ENCODE peak calls at places on chromosomes 16 and 17, in six cellular contexts. One of them, this sample, is unnamed.

GRCh38 chr17:81210868-81211267 is 11.9 kb downstream of the CEP131 start:
- DNase-seq in glutamatergic neuron: no peak
- DNase-seq in GM12865: no peak
- DNase-seq in cardiac muscle cell: no peak
- DNase-seq in neural crest cell: no peak
- DNase-seq in K562: no peak
- DNase-seq in this sample: no peak

GRCh38 chr17:20955437-20956323 is 87.1 kb downstream of the USP22 start:
- DNase-seq in cardiac muscle cell: no peak
- DNase-seq in GM12865: no peak
- DNase-seq in glutamatergic neuron: no peak
- DNase-seq in K562: no peak
- DNase-seq in neural crest cell: no peak
- DNase-seq in this sample: no peak

GRCh38 chr17:80504671-80505413 is 28.4 kb upstream of the NPTX1 start:
- DNase-seq in GM12865: no peak
- DNase-seq in cardiac muscle cell: no peak
- DNase-seq in neural crest cell: no peak
- DNase-seq in glutamatergic neuron: peak; percentile 53
- DNase-seq in K562: no peak
- DNase-seq in this sample: no peak

GRCh38 chr17:17416007-17416399 is 60.8 kb upstream of the MED9 start:
- DNase-seq in neural crest cell: peak; percentile 13
- DNase-seq in cardiac muscle cell: peak; percentile 19
- DNase-seq in K562: peak; percentile 77
- DNase-seq in glutamatergic neuron: no peak
- DNase-seq in GM12865: peak; percentile 63
- DNase-seq in this sample: no peak

GRCh38 chr16:78931267-78932060 is 669.1 kb downstream of the MAF start:
- DNase-seq in cardiac muscle cell: no peak
- DNase-seq in glutamatergic neuron: no peak
- DNase-seq in neural crest cell: no peak
- DNase-seq in K562: no peak
- DNase-seq in GM12865: no peak
- DNase-seq in this sample: no peak

GRCh38 chr16:78284957-78285434 is 185.5 kb downstream of the WWOX start:
- DNase-seq in GM12865: no peak
- DNase-seq in K562: no peak
- DNase-seq in cardiac muscle cell: no peak
- DNase-seq in neural crest cell: no peak
- DNase-seq in glutamatergic neuron: no peak
- DNase-seq in this sample: no peak

GRCh38 chr16:86101135-86101911 is 202.4 kb downstream of the IRF8 start:
- DNase-seq in K562: no peak
- DNase-seq in neural crest cell: no peak
- DNase-seq in cardiac muscle cell: no peak
- DNase-seq in glutamatergic neuron: no peak
- DNase-seq in GM12865: no peak
- DNase-seq in this sample: peak; percentile 33

GRCh38 chr17:34146440-34147043 is 108.5 kb upstream of the CCL2 start:
- DNase-seq in GM12865: peak; percentile 67
- DNase-seq in neural crest cell: peak; percentile 31
- DNase-seq in cardiac muscle cell: peak; percentile 52
- DNase-seq in glutamatergic neuron: peak; percentile 81
- DNase-seq in K562: peak; percentile 67
- DNase-seq in this sample: peak; percentile 58

GRCh38 chr17:76381633-76382304 is 2.6 kb upstream of the SPHK1 start:
- DNase-seq in neural crest cell: peak; percentile 23
- DNase-seq in cardiac muscle cell: no peak
- DNase-seq in K562: no peak
- DNase-seq in GM12865: no peak
- DNase-seq in glutamatergic neuron: no peak
- DNase-seq in this sample: peak; percentile 32

GRCh38 chr17:37570527-37571093 is 38.6 kb downstream of the SYNRG start:
- DNase-seq in glutamatergic neuron: peak; percentile 62
- DNase-seq in GM12865: peak; percentile 31
- DNase-seq in neural crest cell: peak; percentile 9
- DNase-seq in K562: peak; percentile 47
- DNase-seq in cardiac muscle cell: peak; percentile 63
- DNase-seq in this sample: peak; percentile 29

GRCh38 chr17:80416260-80416939 is 1.4 kb downstream of the ENDOV start:
- DNase-seq in K562: no peak
- DNase-seq in neural crest cell: no peak
- DNase-seq in cardiac muscle cell: no peak
- DNase-seq in GM12865: no peak
- DNase-seq in glutamatergic neuron: no peak
- DNase-seq in this sample: no peak

GRCh38 chr17:21209511-21210175 is 4.3 kb downstream of the TMEM11 start:
- DNase-seq in cardiac muscle cell: no peak
- DNase-seq in GM12865: no peak
- DNase-seq in glutamatergic neuron: no peak
- DNase-seq in neural crest cell: no peak
- DNase-seq in K562: no peak
- DNase-seq in this sample: no peak

GRCh38 chr16:7390974-7391373 is 58.3 kb downstream of the RBFOX1 start:
- DNase-seq in cardiac muscle cell: no peak
- DNase-seq in glutamatergic neuron: no peak
- DNase-seq in K562: no peak
- DNase-seq in GM12865: no peak
- DNase-seq in neural crest cell: no peak
- DNase-seq in this sample: no peak

GRCh38 chr16:85720319-85720637 is 30.6 kb downstream of the C16orf74 start:
- DNase-seq in GM12865: no peak
- DNase-seq in glutamatergic neuron: no peak
- DNase-seq in neural crest cell: no peak
- DNase-seq in K562: no peak
- DNase-seq in cardiac muscle cell: no peak
- DNase-seq in this sample: no peak

GRCh38 chr16:29825145-29826044 is 5.1 kb downstream of the MVP start:
- DNase-seq in K562: peak; percentile 42
- DNase-seq in glutamatergic neuron: peak; percentile 84
- DNase-seq in cardiac muscle cell: no peak
- DNase-seq in neural crest cell: no peak
- DNase-seq in GM12865: peak; percentile 77
- DNase-seq in this sample: no peak

GRCh38 chr17:28716740-28717577 is 709 bp downstream of the RAB34 start:
- DNase-seq in neural crest cell: peak; percentile 32
- DNase-seq in GM12865: no peak
- DNase-seq in K562: no peak
- DNase-seq in cardiac muscle cell: peak; percentile 51
- DNase-seq in glutamatergic neuron: peak; percentile 50
- DNase-seq in this sample: peak; percentile 58

GRCh38 chr17:28715217-28715616 is 2.5 kb downstream of the RAB34 start:
- DNase-seq in cardiac muscle cell: no peak
- DNase-seq in neural crest cell: no peak
- DNase-seq in GM12865: no peak
- DNase-seq in K562: no peak
- DNase-seq in glutamatergic neuron: no peak
- DNase-seq in this sample: no peak

GRCh38 chr17:28718317-28718672 is 627 bp upstream of the RAB34 start:
- DNase-seq in glutamatergic neuron: no peak
- DNase-seq in K562: no peak
- DNase-seq in cardiac muscle cell: peak; percentile 61
- DNase-seq in GM12865: no peak
- DNase-seq in neural crest cell: no peak
- DNase-seq in this sample: peak; percentile 57

GRCh38 chr17:28718990-28719433 is 773 bp upstream of the RPL23A start:
- DNase-seq in cardiac muscle cell: no peak
- DNase-seq in GM12865: no peak
- DNase-seq in neural crest cell: peak; percentile 18
- DNase-seq in glutamatergic neuron: no peak
- DNase-seq in K562: no peak
- DNase-seq in this sample: no peak

DNA sequence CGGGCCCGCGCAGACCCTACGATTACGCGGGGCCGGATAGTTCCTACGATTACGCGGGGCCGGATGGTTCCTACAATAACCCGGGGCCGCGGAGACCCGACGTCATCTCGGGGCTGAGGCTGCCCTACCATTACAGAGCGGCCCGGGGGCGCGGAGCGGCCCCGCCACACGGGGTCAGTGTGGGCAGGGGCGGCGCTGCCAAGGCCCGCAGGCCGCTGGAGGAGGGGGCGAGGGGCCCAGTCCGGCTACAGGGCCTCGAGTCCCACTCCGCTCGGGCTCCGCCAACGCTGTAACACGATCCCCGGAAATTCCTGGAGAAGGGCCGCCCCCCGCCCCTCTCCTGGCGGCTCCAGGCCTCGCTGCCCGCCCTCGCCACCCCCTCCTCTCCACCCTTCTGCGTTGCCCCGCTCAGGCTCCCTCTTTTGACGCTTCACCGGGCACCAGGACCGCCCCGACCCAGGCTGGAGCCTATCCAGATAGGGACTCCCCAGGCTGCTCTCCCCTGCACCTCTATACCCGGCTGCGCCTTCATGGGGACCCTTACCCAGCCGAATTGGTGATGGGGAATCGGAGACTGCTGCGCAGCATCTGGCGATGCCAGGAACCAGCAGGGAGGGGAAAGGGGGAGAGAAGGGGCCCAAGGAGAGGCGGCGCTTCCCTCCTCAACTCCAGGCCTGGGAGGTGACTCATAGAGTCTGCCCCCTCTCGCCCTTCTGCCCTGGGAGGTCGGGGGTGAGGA is at the start of gene RAB34:
- DNase-seq in neural crest cell: peak; percentile 73
- DNase-seq in GM12865: no peak
- DNase-seq in glutamatergic neuron: peak; percentile 83
- DNase-seq in cardiac muscle cell: peak; percentile 97
- DNase-seq in K562: no peak
- DNase-seq in this sample: peak; percentile 94
- TF ChIP-seq CTCF in neural crest cell: peak; percentile 60
- TF ChIP-seq CTCF in GM12865: no peak
- TF ChIP-seq CTCF in glutamatergic neuron: no peak
- TF ChIP-seq CTCF in cardiac muscle cell: peak; percentile 26
- TF ChIP-seq CTCF in K562: no peak
- TF ChIP-seq CTCF in this sample: peak; percentile 53

GRCh38 chr16:70591609-70592008 is 54.8 kb upstream of the IL34 start:
- DNase-seq in K562: no peak
- DNase-seq in GM12865: no peak
- DNase-seq in neural crest cell: no peak
- DNase-seq in glutamatergic neuron: no peak
- DNase-seq in cardiac muscle cell: no peak
- DNase-seq in this sample: no peak

GRCh38 chr16:70588565-70588964 is 57.8 kb upstream of the IL34 start:
- DNase-seq in neural crest cell: no peak
- DNase-seq in cardiac muscle cell: no peak
- DNase-seq in GM12865: no peak
- DNase-seq in glutamatergic neuron: no peak
- DNase-seq in K562: no peak
- DNase-seq in this sample: no peak

GRCh38 chr16:70592106-70592571 is 54.2 kb upstream of the IL34 start:
- DNase-seq in K562: no peak
- DNase-seq in GM12865: no peak
- DNase-seq in neural crest cell: no peak
- DNase-seq in cardiac muscle cell: no peak
- DNase-seq in glutamatergic neuron: no peak
- DNase-seq in this sample: no peak

GRCh38 chr16:70590722-70591438 is 55.5 kb upstream of the IL34 start:
- DNase-seq in GM12865: no peak
- DNase-seq in neural crest cell: no peak
- DNase-seq in K562: no peak
- DNase-seq in glutamatergic neuron: no peak
- DNase-seq in cardiac muscle cell: no peak
- DNase-seq in this sample: no peak

DNA sequence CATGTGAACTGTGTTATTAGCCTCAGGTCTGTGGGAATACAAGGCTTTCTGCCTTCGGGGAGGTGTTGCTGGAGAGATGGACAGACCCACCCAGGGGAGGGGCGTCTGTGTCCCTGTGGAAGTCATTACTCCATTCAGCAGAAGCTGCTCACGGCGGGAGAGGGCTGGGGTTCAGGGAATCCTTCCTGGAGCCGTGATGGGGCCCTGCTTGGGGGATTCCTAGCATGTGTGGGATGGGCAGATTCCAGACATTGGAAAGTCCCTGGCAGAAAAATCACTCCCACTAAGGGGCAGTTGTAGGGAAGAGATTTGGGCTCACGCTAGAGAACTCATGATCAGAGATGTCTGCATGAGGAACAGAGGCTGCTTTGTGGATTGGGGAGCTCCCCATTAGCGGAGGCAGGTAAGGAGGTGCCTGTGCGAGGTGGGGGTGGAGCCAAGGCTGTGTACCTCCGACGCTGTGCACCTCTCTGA is 56.3 kb upstream of the IL34 start:
- DNase-seq in GM12865: no peak
- DNase-seq in K562: no peak
- DNase-seq in neural crest cell: no peak
- DNase-seq in cardiac muscle cell: no peak
- DNase-seq in glutamatergic neuron: no peak
- DNase-seq in this sample: no peak
- TF ChIP-seq CTCF in GM12865: no peak
- TF ChIP-seq CTCF in K562: no peak
- TF ChIP-seq CTCF in neural crest cell: no peak
- TF ChIP-seq CTCF in cardiac muscle cell: no peak
- TF ChIP-seq CTCF in glutamatergic neuron: no peak
- TF ChIP-seq CTCF in this sample: no peak

DNA sequence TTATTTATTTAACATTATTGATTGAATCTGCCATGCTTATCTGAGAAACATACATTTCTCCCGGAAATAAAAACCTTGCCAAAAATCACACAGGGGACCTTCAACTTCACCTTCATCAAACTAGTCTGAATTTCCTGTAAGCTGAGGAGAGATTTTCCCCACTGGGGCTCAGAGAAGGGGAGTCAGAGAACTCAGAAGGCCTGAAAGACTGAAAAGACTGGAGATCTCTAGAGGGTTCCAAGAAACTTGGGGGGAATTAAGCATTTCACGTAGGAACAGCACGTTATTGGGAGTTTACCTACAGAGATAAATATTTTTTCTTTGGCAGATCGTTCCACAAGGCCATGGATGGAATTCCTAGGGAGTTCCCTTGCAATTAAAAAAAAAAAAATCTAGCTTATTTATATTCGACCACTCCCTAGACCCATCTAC is 528 bp upstream of the NOL11 start:
- DNase-seq in cardiac muscle cell: no peak
- DNase-seq in GM12865: no peak
- DNase-seq in K562: no peak
- DNase-seq in neural crest cell: no peak
- DNase-seq in glutamatergic neuron: no peak
- DNase-seq in this sample: no peak
- TF ChIP-seq CTCF in cardiac muscle cell: no peak
- TF ChIP-seq CTCF in GM12865: no peak
- TF ChIP-seq CTCF in K562: no peak
- TF ChIP-seq CTCF in neural crest cell: no peak
- TF ChIP-seq CTCF in glutamatergic neuron: no peak
- TF ChIP-seq CTCF in this sample: no peak

DNA sequence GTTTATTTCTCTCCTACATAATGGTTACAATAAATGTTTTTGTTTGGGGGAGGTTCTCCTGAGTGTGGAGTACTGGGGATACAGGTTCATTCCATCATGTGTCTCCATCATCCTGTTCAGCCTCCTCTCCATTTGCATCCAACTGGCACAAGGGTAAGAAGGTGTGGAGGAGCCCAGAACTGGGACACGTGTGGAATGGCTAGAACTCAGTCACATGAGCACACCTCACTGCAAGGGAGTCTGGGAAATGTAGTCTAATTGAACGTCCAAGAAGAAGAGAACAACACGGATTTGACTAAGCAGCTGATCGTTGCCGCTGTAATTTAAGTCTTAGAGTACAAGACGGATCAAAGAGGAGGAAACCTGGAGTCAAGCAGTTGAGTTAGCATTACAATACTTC is 6.1 kb downstream of the OR1A1 start:
- DNase-seq in neural crest cell: no peak
- DNase-seq in GM12865: no peak
- DNase-seq in cardiac muscle cell: no peak
- DNase-seq in K562: no peak
- DNase-seq in glutamatergic neuron: no peak
- DNase-seq in this sample: no peak
- TF ChIP-seq CTCF in neural crest cell: no peak
- TF ChIP-seq CTCF in GM12865: no peak
- TF ChIP-seq CTCF in cardiac muscle cell: no peak
- TF ChIP-seq CTCF in K562: no peak
- TF ChIP-seq CTCF in glutamatergic neuron: no peak
- TF ChIP-seq CTCF in this sample: no peak

This sample was measured in nephron progenitor cell.